ENCODE peak calls at places on chromosome 18, in four cellular contexts. I, J, M and O are unnamed samples.

GRCh38 chr18:49178736-49179135 is 228.0 kb upstream of the SMAD7 start:
- DNase-seq in M (no peak), J (peak), I (no peak), O (peak)

GRCh38 chr18:22639626-22640025 is 221.9 kb upstream of the CTAGE1 start:
- DNase-seq in M (no peak), I (no peak), J (no peak), O (no peak)

GRCh38 chr18:80175451-80176235 is 66.6 kb downstream of the ADNP2 start:
- DNase-seq in J (no peak), M (no peak), I (no peak), O (no peak)

GRCh38 chr18:44599409-44599808 is 81.3 kb upstream of the SETBP1 start:
- DNase-seq in M (no peak), J (no peak), I (peak), O (no peak)

GRCh38 chr18:3054785-3055184 is 41.8 kb upstream of the LPIN2 start:
- DNase-seq in J (no peak), I (no peak), M (no peak), O (no peak)

GRCh38 chr18:11909081-11909410 is 929 bp upstream of the MPPE1 start:
- DNase-seq in J (no peak), M (no peak), I (no peak), O (no peak)

GRCh38 chr18:42108071-42108470 is 153.0 kb downstream of the PIK3C3 start:
- DNase-seq in I (no peak), J (no peak), M (no peak), O (no peak)

GRCh38 chr18:78770149-78771139 is 209.2 kb upstream of the SALL3 start:
- DNase-seq in M (no peak), J (no peak), I (no peak), O (no peak)

GRCh38 chr18:1094408-1094807 is 189.7 kb downstream of the ADCYAP1 start:
- DNase-seq in M (no peak), J (peak), I (no peak), O (peak)

GRCh38 chr18:5451871-5452270 is 91.9 kb downstream of the EPB41L3 start:
- DNase-seq in J (no peak), I (no peak), M (no peak), O (no peak)

GRCh38 chr18:55878224-55878623 is 290.2 kb upstream of the TCF4 start:
- DNase-seq in I (no peak), M (no peak), J (no peak), O (no peak)

GRCh38 chr18:23921716-23922285 is 92.8 kb upstream of the TTC39C start:
- DNase-seq in J (no peak), I (no peak), M (no peak), O (no peak)

GRCh38 chr18:3511980-3512379 is 62.0 kb downstream of the TGIF1 start:
- DNase-seq in I (no peak), J (peak), M (no peak), O (peak)

GRCh38 chr18:54702687-54703086 is 111.6 kb downstream of the DYNAP start:
- DNase-seq in J (no peak), I (no peak), M (no peak), O (no peak)

GRCh38 chr18:42640160-42640559 is 475.3 kb downstream of the RIT2 start:
- DNase-seq in J (peak), M (no peak), I (no peak), O (no peak)

GRCh38 chr18:74342416-74343043 is 26.9 kb downstream of the C18orf63 start:
- DNase-seq in M (no peak), I (no peak), J (peak), O (peak)

GRCh38 chr18:26429535-26429934 is 118.8 kb downstream of the KCTD1 start:
- DNase-seq in I (no peak), M (no peak), J (peak), O (peak)

GRCh38 chr18:57113783-57114465 is 33.0 kb upstream of the BOD1L2 start:
- DNase-seq in I (peak), J (no peak), M (no peak), O (no peak)

GRCh38 chr18:63339920-63340484 is 20.4 kb upstream of the BCL2 start:
- DNase-seq in I (no peak), J (no peak), M (no peak), O (peak)